ENCODE peak calls at places on chromosomes 16 and 17, in four cellular contexts. One of them, this sample, is unnamed.

GRCh38 chr16:89476811-89477261 is 13.5 kb downstream of the ANKRD11 start:
- DNase-seq in HepG2: no peak
- DNase-seq in A549: no peak
- DNase-seq in K562: no peak
- DNase-seq in this sample: no peak

GRCh38 chr16:8855972-8856371 is 12.8 kb downstream of the CARHSP1 start:
- DNase-seq in HepG2: no peak
- DNase-seq in A549: no peak
- DNase-seq in K562: no peak
- DNase-seq in this sample: no peak

GRCh38 chr16:67917852-67918236 is 13.8 kb downstream of the CTRL start:
- DNase-seq in HepG2: peak; percentile 53
- DNase-seq in A549: peak; percentile 88
- DNase-seq in K562: peak; percentile 71
- DNase-seq in this sample: no peak

GRCh38 chr16:68084504-68085258 is 489 bp upstream of the NFATC3 start:
- DNase-seq in HepG2: peak; percentile 97
- DNase-seq in A549: peak; percentile 92
- DNase-seq in K562: peak; percentile 93
- DNase-seq in this sample: peak; percentile 80

GRCh38 chr17:79072544-79072943 is 2.1 kb upstream of the ENGASE start:
- DNase-seq in HepG2: no peak
- DNase-seq in A549: no peak
- DNase-seq in K562: peak; percentile 2
- DNase-seq in this sample: no peak

GRCh38 chr16:23566724-23567123 is 9.2 kb downstream of the UBFD1 start:
- DNase-seq in HepG2: no peak
- DNase-seq in A549: no peak
- DNase-seq in K562: no peak
- DNase-seq in this sample: no peak

GRCh38 chr17:72719582-72720493 is 372.6 kb downstream of the SLC39A11 start:
- DNase-seq in HepG2: no peak
- DNase-seq in A549: no peak
- DNase-seq in K562: no peak
- DNase-seq in this sample: no peak

GRCh38 chr16:97822-98221 is 19.8 kb downstream of the MPG start:
- DNase-seq in HepG2: no peak
- DNase-seq in A549: no peak
- DNase-seq in K562: no peak
- DNase-seq in this sample: no peak

GRCh38 chr17:83181991-83182619 is 102.7 kb downstream of the METRNL start:
- DNase-seq in HepG2: no peak
- DNase-seq in A549: no peak
- DNase-seq in K562: no peak
- DNase-seq in this sample: peak; percentile 7

GRCh38 chr16:22123146-22123545 is 30.8 kb downstream of the VWA3A start:
- DNase-seq in HepG2: no peak
- DNase-seq in A549: peak; percentile 21
- DNase-seq in K562: peak; percentile 33
- DNase-seq in this sample: no peak

GRCh38 chr17:39231587-39232551 is 6.1 kb upstream of the STAC2 start:
- DNase-seq in HepG2: no peak
- DNase-seq in A549: peak; percentile 76
- DNase-seq in K562: peak; percentile 81
- DNase-seq in this sample: peak; percentile 83

GRCh38 chr17:15247891-15248529 is 17.1 kb downstream of the PMP22 start:
- DNase-seq in HepG2: no peak
- DNase-seq in A549: peak; percentile 47
- DNase-seq in K562: no peak
- DNase-seq in this sample: peak; percentile 24
- TF ChIP-seq NR3C1 in HepG2: no peak
- TF ChIP-seq NR3C1 in A549: no peak
- TF ChIP-seq NR3C1 in K562: no peak
- TF ChIP-seq NR3C1 in this sample: no peak

DNA sequence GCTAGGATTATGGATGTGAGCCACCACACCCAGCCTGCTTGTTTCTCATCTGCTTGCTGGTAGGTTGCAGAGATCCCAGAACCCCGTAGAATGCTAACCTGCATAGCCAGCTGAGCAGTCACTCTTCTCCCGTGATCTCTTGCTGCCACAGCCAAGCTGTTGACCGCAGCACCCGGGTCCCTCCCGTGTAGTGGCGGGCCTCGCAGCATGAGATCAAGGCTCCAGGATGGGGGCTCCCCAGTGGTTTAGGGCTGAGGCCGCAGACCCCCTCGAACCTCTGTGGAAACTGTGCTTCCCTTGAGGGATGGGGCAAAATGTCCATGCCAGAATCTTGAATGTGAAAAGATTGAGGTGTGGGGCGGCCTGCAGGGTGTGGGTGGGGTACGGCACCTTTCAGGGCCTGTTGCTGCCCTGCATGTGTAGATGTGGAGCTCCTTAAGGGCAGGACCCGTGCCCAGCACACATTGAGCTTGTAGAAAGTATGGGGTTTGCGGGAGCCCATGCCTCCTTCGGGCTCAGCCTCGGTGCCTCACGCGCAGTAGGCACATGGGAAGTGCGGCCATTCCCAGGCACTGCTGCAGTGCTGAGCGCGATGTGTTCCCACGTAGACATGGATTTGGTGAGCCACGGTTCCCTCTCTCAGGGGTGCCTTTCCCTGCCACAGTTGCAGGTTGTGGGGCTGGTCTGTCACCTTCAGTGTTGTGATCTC is 99.9 kb downstream of the BANP start:
- DNase-seq in HepG2: no peak
- DNase-seq in A549: no peak
- DNase-seq in K562: no peak
- DNase-seq in this sample: no peak
- TF ChIP-seq NR3C1 in HepG2: no peak
- TF ChIP-seq NR3C1 in A549: no peak
- TF ChIP-seq NR3C1 in K562: no peak
- TF ChIP-seq NR3C1 in this sample: no peak

DNA sequence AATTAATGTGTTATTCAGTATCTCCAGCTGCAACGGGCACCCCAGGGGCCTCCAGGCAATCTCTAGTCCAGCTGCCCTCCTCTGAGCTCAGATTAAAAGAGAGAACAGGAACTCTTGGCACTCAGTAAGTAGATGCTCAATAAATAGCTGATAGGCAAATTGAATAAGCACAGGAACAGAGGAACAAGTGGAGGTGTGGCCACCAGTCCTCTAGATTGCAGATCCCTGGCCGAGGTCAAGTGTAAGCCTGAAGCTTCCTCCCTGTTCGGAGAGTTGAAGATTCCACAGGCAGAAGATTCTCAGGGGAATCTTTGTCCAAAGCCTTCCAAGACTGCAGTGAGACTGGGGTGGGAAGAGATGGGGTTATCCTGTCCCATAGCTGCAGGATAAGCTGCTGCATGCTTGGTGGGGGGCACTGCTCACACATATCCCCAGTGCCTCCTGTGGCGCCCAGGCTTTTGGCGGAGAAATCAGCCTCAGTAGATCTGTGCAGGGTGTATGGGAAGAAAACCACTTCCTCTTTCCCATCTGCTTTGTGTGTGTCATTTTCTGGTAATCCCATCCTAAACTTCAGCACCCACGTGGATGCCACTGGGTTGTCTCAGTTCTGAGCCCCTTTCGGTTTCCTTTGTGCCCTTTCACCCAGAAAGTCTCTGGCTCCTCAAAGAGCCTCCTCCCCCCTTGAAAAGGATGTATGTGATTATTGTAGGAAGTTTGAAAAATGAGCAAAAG is 12.1 kb downstream of the CD300A start:
- DNase-seq in HepG2: no peak
- DNase-seq in A549: no peak
- DNase-seq in K562: no peak
- DNase-seq in this sample: no peak
- TF ChIP-seq NR3C1 in HepG2: no peak
- TF ChIP-seq NR3C1 in A549: no peak
- TF ChIP-seq NR3C1 in K562: no peak
- TF ChIP-seq NR3C1 in this sample: no peak

GRCh38 chr16:85403693-85404092 is 209.4 kb upstream of the GSE1 start:
- DNase-seq in HepG2: no peak
- DNase-seq in A549: no peak
- DNase-seq in K562: no peak
- DNase-seq in this sample: peak; percentile 11
- TF ChIP-seq NR3C1 in HepG2: no peak
- TF ChIP-seq NR3C1 in A549: no peak
- TF ChIP-seq NR3C1 in K562: no peak
- TF ChIP-seq NR3C1 in this sample: no peak

DNA sequence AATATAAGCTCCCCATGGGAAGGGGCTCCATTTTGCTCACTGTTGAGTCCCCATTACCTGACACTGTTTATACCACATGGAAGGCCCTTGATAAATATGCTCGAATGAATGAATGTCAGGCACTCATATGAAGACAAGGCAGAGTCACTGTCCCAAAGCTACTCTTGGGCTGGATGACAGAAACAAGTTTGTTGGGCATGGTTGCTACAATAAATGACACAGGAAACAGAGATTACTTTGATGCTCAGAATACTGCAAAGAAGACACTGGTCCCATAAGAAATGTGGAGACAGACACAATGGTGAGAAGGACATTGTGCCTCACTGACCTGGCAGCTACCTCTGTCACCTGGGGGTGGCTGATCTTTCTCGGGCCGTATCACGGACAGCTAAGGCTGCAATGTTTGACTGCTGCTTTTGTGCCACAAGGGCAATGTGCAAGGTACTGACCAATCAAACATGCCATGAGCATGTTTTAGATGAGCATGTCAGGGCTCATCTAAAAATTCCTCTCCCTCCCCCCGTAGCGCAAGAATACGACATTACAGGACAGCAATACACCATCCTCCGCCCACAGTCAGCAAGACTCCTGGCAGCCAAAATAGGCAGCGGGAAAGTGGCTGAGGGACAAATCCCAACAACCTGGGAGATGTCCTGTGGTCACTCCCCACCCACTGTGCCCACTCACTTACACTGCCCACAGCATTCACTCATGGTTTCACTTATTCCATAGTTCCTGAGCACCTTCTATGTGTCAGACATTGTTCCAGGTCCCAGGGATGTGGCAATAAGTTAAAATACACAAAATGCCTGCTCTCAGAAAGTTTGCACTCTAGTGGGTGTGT is 5.0 kb downstream of the PIK3R6 start:
- DNase-seq in HepG2: no peak
- DNase-seq in A549: no peak
- DNase-seq in K562: no peak
- DNase-seq in this sample: no peak
- TF ChIP-seq NR3C1 in HepG2: no peak
- TF ChIP-seq NR3C1 in A549: no peak
- TF ChIP-seq NR3C1 in K562: no peak
- TF ChIP-seq NR3C1 in this sample: no peak

GRCh38 chr17:69608808-69609494 is 194.5 kb downstream of the MAP2K6 start:
- DNase-seq in HepG2: no peak
- DNase-seq in A549: no peak
- DNase-seq in K562: no peak
- DNase-seq in this sample: no peak

GRCh38 chr17:69607162-69607834 is 192.8 kb downstream of the MAP2K6 start:
- DNase-seq in HepG2: peak; percentile 68
- DNase-seq in A549: peak; percentile 54
- DNase-seq in K562: peak; percentile 21
- DNase-seq in this sample: peak; percentile 70

GRCh38 chr17:69606142-69606800 is 191.8 kb downstream of the MAP2K6 start:
- DNase-seq in HepG2: no peak
- DNase-seq in A549: no peak
- DNase-seq in K562: no peak
- DNase-seq in this sample: no peak

GRCh38 chr17:69608114-69608513 is 193.6 kb downstream of the MAP2K6 start:
- DNase-seq in HepG2: no peak
- DNase-seq in A549: no peak
- DNase-seq in K562: no peak
- DNase-seq in this sample: no peak

DNA sequence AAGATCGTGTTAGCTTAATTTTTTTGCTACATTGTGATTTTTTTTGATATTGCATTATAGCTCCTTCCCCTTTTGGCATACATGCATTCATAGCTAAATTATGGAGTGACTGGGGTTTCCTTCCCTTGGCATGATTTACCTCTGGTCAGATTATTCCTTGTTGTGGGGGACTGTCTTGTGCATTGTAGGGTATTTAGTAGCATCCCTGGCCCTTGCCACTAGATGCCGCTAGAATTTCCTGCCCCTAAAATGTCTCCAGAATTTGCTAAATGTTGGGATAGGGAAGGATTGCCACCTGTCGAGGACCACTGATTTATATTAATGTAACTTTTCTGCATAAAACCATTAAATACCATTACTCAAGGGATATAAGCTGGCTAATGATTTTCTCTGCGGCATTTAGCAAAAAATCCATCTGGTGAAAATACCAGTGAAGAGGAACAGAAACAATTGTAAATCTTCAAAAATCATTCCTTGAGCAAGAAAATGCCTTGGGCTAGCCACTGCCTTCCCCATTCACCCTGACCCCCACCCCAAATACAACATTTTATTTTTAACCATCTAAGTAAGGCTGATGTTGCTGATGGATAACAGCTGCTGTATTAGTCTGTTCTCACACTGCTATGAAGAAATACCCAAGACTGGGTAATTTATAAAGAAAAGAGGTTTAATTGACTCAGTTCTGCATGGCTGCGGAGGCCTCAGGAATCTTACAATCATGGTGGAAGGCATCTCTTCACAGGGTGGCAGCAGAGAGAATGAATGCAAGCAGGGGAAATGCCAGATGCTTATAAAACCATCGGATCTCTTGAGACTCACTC is 195.2 kb downstream of the MAP2K6 start:
- DNase-seq in HepG2: peak; percentile 7
- DNase-seq in A549: no peak
- DNase-seq in K562: peak; percentile 13
- DNase-seq in this sample: peak; percentile 41
- TF ChIP-seq NR3C1 in HepG2: no peak
- TF ChIP-seq NR3C1 in A549: no peak
- TF ChIP-seq NR3C1 in K562: no peak
- TF ChIP-seq NR3C1 in this sample: no peak

GRCh38 chr16:12757546-12757945 is 46.1 kb downstream of the CPPED1 start:
- DNase-seq in HepG2: no peak
- DNase-seq in A549: no peak
- DNase-seq in K562: no peak
- DNase-seq in this sample: no peak

GRCh38 chr16:12758031-12758669 is 45.5 kb downstream of the CPPED1 start:
- DNase-seq in HepG2: no peak
- DNase-seq in A549: no peak
- DNase-seq in K562: peak; percentile 36
- DNase-seq in this sample: no peak

GRCh38 chr16:12754824-12755543 is 48.7 kb downstream of the CPPED1 start:
- DNase-seq in HepG2: no peak
- DNase-seq in A549: no peak
- DNase-seq in K562: no peak
- DNase-seq in this sample: no peak

GRCh38 chr16:12760819-12761611 is 42.7 kb downstream of the CPPED1 start:
- DNase-seq in HepG2: no peak
- DNase-seq in A549: no peak
- DNase-seq in K562: no peak
- DNase-seq in this sample: no peak

GRCh38 chr16:12758670-12759558 is 44.8 kb downstream of the CPPED1 start:
- DNase-seq in HepG2: peak; percentile 72
- DNase-seq in A549: no peak
- DNase-seq in K562: no peak
- DNase-seq in this sample: no peak
- TF ChIP-seq NR3C1 in HepG2: no peak
- TF ChIP-seq NR3C1 in A549: no peak
- TF ChIP-seq NR3C1 in K562: no peak
- TF ChIP-seq NR3C1 in this sample: no peak

This sample was measured in WTC11.